ENCODE peak calls at places on chromosomes 1 and 21, in ten cellular contexts. One of them, this sample, is unnamed.
A peak's percentile ranks its signal among the peaks of the same experiment; 100 is the strongest.

GRCh38 chr21:45363921-45364463 is 41.0 kb upstream of the COL18A1 start:
- DNase-seq in CD8-positive, alpha-beta T cell: no peak
- DNase-seq in lower lobe of right lung: peak; percentile 59
- DNase-seq in caudate nucleus: peak; percentile 48
- DNase-seq in brain microvascular endothelial cell: peak; percentile 98
- DNase-seq in iPS DF 6.9: no peak
- DNase-seq in RWPE1: peak; percentile 93
- DNase-seq in naive thymus-derived CD4-positive, alpha-beta T cell: no peak
- DNase-seq in substantia nigra: peak; percentile 38
- DNase-seq in Peyer's patch: no peak
- DNase-seq in this sample: peak; percentile 95

GRCh38 chr1:221166162-221166500 is 286.9 kb downstream of the HLX start:
- DNase-seq in CD8-positive, alpha-beta T cell: no peak
- DNase-seq in lower lobe of right lung: no peak
- DNase-seq in caudate nucleus: no peak
- DNase-seq in brain microvascular endothelial cell: no peak
- DNase-seq in iPS DF 6.9: no peak
- DNase-seq in RWPE1: no peak
- DNase-seq in naive thymus-derived CD4-positive, alpha-beta T cell: no peak
- DNase-seq in substantia nigra: no peak
- DNase-seq in Peyer's patch: no peak
- DNase-seq in this sample: no peak

GRCh38 chr1:233609926-233610325 is 4.0 kb upstream of the KCNK1 start:
- DNase-seq in CD8-positive, alpha-beta T cell: no peak
- DNase-seq in lower lobe of right lung: no peak
- DNase-seq in caudate nucleus: no peak
- DNase-seq in brain microvascular endothelial cell: no peak
- DNase-seq in iPS DF 6.9: no peak
- DNase-seq in RWPE1: no peak
- DNase-seq in naive thymus-derived CD4-positive, alpha-beta T cell: no peak
- DNase-seq in substantia nigra: no peak
- DNase-seq in Peyer's patch: no peak
- DNase-seq in this sample: no peak

GRCh38 chr1:115139381-115139780 is 50.1 kb upstream of the TSPAN2 start:
- DNase-seq in CD8-positive, alpha-beta T cell: no peak
- DNase-seq in lower lobe of right lung: no peak
- DNase-seq in caudate nucleus: no peak
- DNase-seq in brain microvascular endothelial cell: no peak
- DNase-seq in iPS DF 6.9: no peak
- DNase-seq in RWPE1: no peak
- DNase-seq in naive thymus-derived CD4-positive, alpha-beta T cell: no peak
- DNase-seq in substantia nigra: no peak
- DNase-seq in Peyer's patch: no peak
- DNase-seq in this sample: no peak

GRCh38 chr1:200525167-200526123 is 95.1 kb downstream of the KIF14 start:
- DNase-seq in CD8-positive, alpha-beta T cell: no peak
- DNase-seq in lower lobe of right lung: no peak
- DNase-seq in caudate nucleus: no peak
- DNase-seq in brain microvascular endothelial cell: no peak
- DNase-seq in iPS DF 6.9: no peak
- DNase-seq in RWPE1: no peak
- DNase-seq in naive thymus-derived CD4-positive, alpha-beta T cell: no peak
- DNase-seq in substantia nigra: no peak
- DNase-seq in Peyer's patch: no peak
- DNase-seq in this sample: no peak

GRCh38 chr1:156476501-156477298 is 23.9 kb downstream of the MEF2D start:
- DNase-seq in CD8-positive, alpha-beta T cell: no peak
- DNase-seq in lower lobe of right lung: no peak
- DNase-seq in caudate nucleus: no peak
- DNase-seq in brain microvascular endothelial cell: peak; percentile 75
- DNase-seq in iPS DF 6.9: no peak
- DNase-seq in RWPE1: no peak
- DNase-seq in naive thymus-derived CD4-positive, alpha-beta T cell: no peak
- DNase-seq in substantia nigra: no peak
- DNase-seq in Peyer's patch: no peak
- DNase-seq in this sample: peak; percentile 88

GRCh38 chr21:42571391-42572150 is 57.9 kb downstream of the SLC37A1 start:
- DNase-seq in CD8-positive, alpha-beta T cell: no peak
- DNase-seq in lower lobe of right lung: peak; percentile 38
- DNase-seq in caudate nucleus: no peak
- DNase-seq in brain microvascular endothelial cell: no peak
- DNase-seq in iPS DF 6.9: no peak
- DNase-seq in RWPE1: no peak
- DNase-seq in naive thymus-derived CD4-positive, alpha-beta T cell: no peak
- DNase-seq in substantia nigra: no peak
- DNase-seq in Peyer's patch: peak; percentile 28
- DNase-seq in this sample: peak; percentile 45

GRCh38 chr1:225847610-225848009 is 34.6 kb downstream of the TMEM63A start:
- DNase-seq in CD8-positive, alpha-beta T cell: no peak
- DNase-seq in lower lobe of right lung: no peak
- DNase-seq in caudate nucleus: no peak
- DNase-seq in brain microvascular endothelial cell: no peak
- DNase-seq in iPS DF 6.9: no peak
- DNase-seq in RWPE1: no peak
- DNase-seq in naive thymus-derived CD4-positive, alpha-beta T cell: no peak
- DNase-seq in substantia nigra: no peak
- DNase-seq in Peyer's patch: peak; percentile 74
- DNase-seq in this sample: no peak

GRCh38 chr1:183126000-183126366 is 60.1 kb upstream of the LAMC2 start:
- DNase-seq in CD8-positive, alpha-beta T cell: no peak
- DNase-seq in lower lobe of right lung: no peak
- DNase-seq in caudate nucleus: no peak
- DNase-seq in brain microvascular endothelial cell: no peak
- DNase-seq in iPS DF 6.9: no peak
- DNase-seq in RWPE1: no peak
- DNase-seq in naive thymus-derived CD4-positive, alpha-beta T cell: no peak
- DNase-seq in substantia nigra: no peak
- DNase-seq in Peyer's patch: no peak
- DNase-seq in this sample: no peak

GRCh38 chr1:225875044-225875822 is 6.9 kb downstream of the TMEM63A start:
- DNase-seq in CD8-positive, alpha-beta T cell: no peak
- DNase-seq in lower lobe of right lung: peak; percentile 79
- DNase-seq in caudate nucleus: no peak
- DNase-seq in brain microvascular endothelial cell: no peak
- DNase-seq in iPS DF 6.9: no peak
- DNase-seq in RWPE1: peak; percentile 84
- DNase-seq in naive thymus-derived CD4-positive, alpha-beta T cell: no peak
- DNase-seq in substantia nigra: no peak
- DNase-seq in Peyer's patch: peak; percentile 80
- DNase-seq in this sample: no peak

GRCh38 chr1:208187499-208188041 is 56.6 kb downstream of the PLXNA2 start:
- DNase-seq in CD8-positive, alpha-beta T cell: no peak
- DNase-seq in lower lobe of right lung: no peak
- DNase-seq in caudate nucleus: no peak
- DNase-seq in brain microvascular endothelial cell: no peak
- DNase-seq in iPS DF 6.9: no peak
- DNase-seq in RWPE1: no peak
- DNase-seq in naive thymus-derived CD4-positive, alpha-beta T cell: no peak
- DNase-seq in substantia nigra: no peak
- DNase-seq in Peyer's patch: no peak
- DNase-seq in this sample: no peak

GRCh38 chr1:31523769-31524168 is 52.5 kb upstream of the TINAGL1 start:
- DNase-seq in CD8-positive, alpha-beta T cell: no peak
- DNase-seq in lower lobe of right lung: peak; percentile 90
- DNase-seq in caudate nucleus: no peak
- DNase-seq in brain microvascular endothelial cell: no peak
- DNase-seq in iPS DF 6.9: no peak
- DNase-seq in RWPE1: no peak
- DNase-seq in naive thymus-derived CD4-positive, alpha-beta T cell: no peak
- DNase-seq in substantia nigra: no peak
- DNase-seq in Peyer's patch: peak; percentile 63
- DNase-seq in this sample: peak; percentile 80

GRCh38 chr1:242203290-242203689 is 204.4 kb upstream of the MAP1LC3C start:
- DNase-seq in CD8-positive, alpha-beta T cell: no peak
- DNase-seq in lower lobe of right lung: no peak
- DNase-seq in caudate nucleus: no peak
- DNase-seq in brain microvascular endothelial cell: no peak
- DNase-seq in iPS DF 6.9: no peak
- DNase-seq in RWPE1: no peak
- DNase-seq in naive thymus-derived CD4-positive, alpha-beta T cell: no peak
- DNase-seq in substantia nigra: no peak
- DNase-seq in Peyer's patch: no peak
- DNase-seq in this sample: no peak
- H3K27ac ChIP-seq in CD8-positive, alpha-beta T cell: no peak overlapping the region
- H3K27ac ChIP-seq in lower lobe of right lung: no peak overlapping the region
- H3K27ac ChIP-seq in caudate nucleus: no peak overlapping the region
- H3K27ac ChIP-seq in brain microvascular endothelial cell: no peak overlapping the region
- H3K27ac ChIP-seq in iPS DF 6.9: no peak overlapping the region
- H3K27ac ChIP-seq in RWPE1: no peak overlapping the region
- H3K27ac ChIP-seq in naive thymus-derived CD4-positive, alpha-beta T cell: no peak overlapping the region
- H3K27ac ChIP-seq in substantia nigra: no peak overlapping the region
- H3K27ac ChIP-seq in Peyer's patch: no peak overlapping the region
- H3K27ac ChIP-seq in this sample: no peak overlapping the region

DNA sequence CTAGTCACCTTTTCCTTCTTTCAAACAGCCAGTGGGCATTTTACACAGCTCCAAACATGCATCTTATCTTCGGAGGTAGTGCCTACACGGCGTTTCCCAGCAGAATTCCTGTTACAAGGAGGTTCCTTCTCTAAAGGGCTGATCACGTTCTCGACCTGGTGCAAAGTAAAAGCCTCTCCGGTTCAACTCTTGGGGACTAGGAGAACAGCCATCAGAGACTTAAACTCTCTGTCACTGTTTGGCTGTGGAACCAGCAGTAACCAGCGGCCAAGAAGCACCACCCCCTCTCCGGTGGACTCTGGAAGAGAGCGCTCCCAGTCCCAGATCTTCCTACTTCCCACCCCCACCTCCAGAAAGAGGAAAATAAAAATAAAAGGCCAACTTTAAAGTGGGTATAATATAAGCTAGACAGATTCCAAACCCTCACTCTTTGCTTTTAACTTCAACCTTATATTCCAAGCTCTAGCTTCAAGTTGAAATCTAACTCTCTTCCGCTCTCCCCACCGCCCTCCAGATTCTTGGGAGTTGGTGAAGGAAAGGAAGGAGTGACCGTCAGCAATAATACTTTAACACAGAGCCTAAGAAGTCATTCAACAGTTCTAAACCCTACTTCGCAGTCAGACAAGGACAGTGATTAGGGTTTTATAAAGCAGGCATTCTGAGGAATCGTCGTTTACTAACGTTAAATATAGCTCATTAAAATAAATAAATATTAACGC is 2.9 kb downstream of the BRINP3 start:
- DNase-seq in CD8-positive, alpha-beta T cell: no peak
- DNase-seq in lower lobe of right lung: no peak
- DNase-seq in caudate nucleus: no peak
- DNase-seq in brain microvascular endothelial cell: no peak
- DNase-seq in iPS DF 6.9: no peak
- DNase-seq in RWPE1: no peak
- DNase-seq in naive thymus-derived CD4-positive, alpha-beta T cell: no peak
- DNase-seq in substantia nigra: no peak
- DNase-seq in Peyer's patch: peak; percentile 77
- DNase-seq in this sample: no peak
- H3K27ac ChIP-seq in CD8-positive, alpha-beta T cell: no peak overlapping the region
- H3K27ac ChIP-seq in lower lobe of right lung: no peak overlapping the region
- H3K27ac ChIP-seq in caudate nucleus: peak overlapping the region; percentile 31
- H3K27ac ChIP-seq in brain microvascular endothelial cell: no peak overlapping the region
- H3K27ac ChIP-seq in iPS DF 6.9: no peak overlapping the region
- H3K27ac ChIP-seq in RWPE1: no peak overlapping the region
- H3K27ac ChIP-seq in naive thymus-derived CD4-positive, alpha-beta T cell: no peak overlapping the region
- H3K27ac ChIP-seq in substantia nigra: no peak overlapping the region
- H3K27ac ChIP-seq in Peyer's patch: peak overlapping the region; percentile 83
- H3K27ac ChIP-seq in this sample: no peak overlapping the region

DNA sequence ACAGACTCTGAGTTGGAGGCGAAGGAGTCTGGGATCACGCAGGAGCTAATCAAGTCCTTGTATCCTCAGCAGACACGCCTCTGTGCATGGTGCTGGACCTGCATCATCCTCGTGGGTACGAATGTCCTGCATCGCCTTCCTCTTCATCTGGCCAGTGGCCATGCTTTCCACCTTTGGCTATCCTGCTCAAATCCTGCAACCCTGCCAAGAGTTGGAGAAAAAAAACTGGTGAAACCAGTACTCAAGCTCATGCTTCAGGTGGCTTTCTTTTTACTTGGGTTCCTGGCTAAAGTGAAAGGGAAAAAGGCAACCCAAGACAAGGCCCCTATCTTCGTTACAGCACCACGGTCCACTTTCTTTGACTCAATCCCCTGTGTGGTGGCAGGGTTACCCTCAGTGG is 8.9 kb downstream of the SETSIP start:
- DNase-seq in CD8-positive, alpha-beta T cell: no peak
- DNase-seq in lower lobe of right lung: no peak
- DNase-seq in caudate nucleus: no peak
- DNase-seq in brain microvascular endothelial cell: no peak
- DNase-seq in iPS DF 6.9: no peak
- DNase-seq in RWPE1: no peak
- DNase-seq in naive thymus-derived CD4-positive, alpha-beta T cell: no peak
- DNase-seq in substantia nigra: no peak
- DNase-seq in Peyer's patch: no peak
- DNase-seq in this sample: no peak
- H3K27ac ChIP-seq in CD8-positive, alpha-beta T cell: no peak overlapping the region
- H3K27ac ChIP-seq in lower lobe of right lung: no peak overlapping the region
- H3K27ac ChIP-seq in caudate nucleus: no peak overlapping the region
- H3K27ac ChIP-seq in brain microvascular endothelial cell: no peak overlapping the region
- H3K27ac ChIP-seq in iPS DF 6.9: no peak overlapping the region
- H3K27ac ChIP-seq in RWPE1: no peak overlapping the region
- H3K27ac ChIP-seq in naive thymus-derived CD4-positive, alpha-beta T cell: no peak overlapping the region
- H3K27ac ChIP-seq in substantia nigra: no peak overlapping the region
- H3K27ac ChIP-seq in Peyer's patch: no peak overlapping the region
- H3K27ac ChIP-seq in this sample: no peak overlapping the region

GRCh38 chr1:153698648-153699004 is 20.1 kb downstream of the NPR1 start:
- DNase-seq in CD8-positive, alpha-beta T cell: no peak
- DNase-seq in lower lobe of right lung: no peak
- DNase-seq in caudate nucleus: no peak
- DNase-seq in brain microvascular endothelial cell: no peak
- DNase-seq in iPS DF 6.9: no peak
- DNase-seq in RWPE1: no peak
- DNase-seq in naive thymus-derived CD4-positive, alpha-beta T cell: no peak
- DNase-seq in substantia nigra: no peak
- DNase-seq in Peyer's patch: no peak
- DNase-seq in this sample: no peak

GRCh38 chr1:153697873-153698647 is 19.6 kb downstream of the NPR1 start:
- DNase-seq in CD8-positive, alpha-beta T cell: no peak
- DNase-seq in lower lobe of right lung: peak; percentile 70
- DNase-seq in caudate nucleus: peak; percentile 69
- DNase-seq in brain microvascular endothelial cell: no peak
- DNase-seq in iPS DF 6.9: no peak
- DNase-seq in RWPE1: no peak
- DNase-seq in naive thymus-derived CD4-positive, alpha-beta T cell: no peak
- DNase-seq in substantia nigra: no peak
- DNase-seq in Peyer's patch: no peak
- DNase-seq in this sample: peak; percentile 81

GRCh38 chr1:153699116-153699515 is 20.6 kb downstream of the NPR1 start:
- DNase-seq in CD8-positive, alpha-beta T cell: no peak
- DNase-seq in lower lobe of right lung: no peak
- DNase-seq in caudate nucleus: no peak
- DNase-seq in brain microvascular endothelial cell: peak; percentile 16
- DNase-seq in iPS DF 6.9: no peak
- DNase-seq in RWPE1: peak; percentile 41
- DNase-seq in naive thymus-derived CD4-positive, alpha-beta T cell: no peak
- DNase-seq in substantia nigra: no peak
- DNase-seq in Peyer's patch: no peak
- DNase-seq in this sample: no peak

GRCh38 chr1:153697191-153697872 is 18.8 kb downstream of the NPR1 start:
- DNase-seq in CD8-positive, alpha-beta T cell: no peak
- DNase-seq in lower lobe of right lung: no peak
- DNase-seq in caudate nucleus: no peak
- DNase-seq in brain microvascular endothelial cell: no peak
- DNase-seq in iPS DF 6.9: no peak
- DNase-seq in RWPE1: peak; percentile 16
- DNase-seq in naive thymus-derived CD4-positive, alpha-beta T cell: no peak
- DNase-seq in substantia nigra: no peak
- DNase-seq in Peyer's patch: no peak
- DNase-seq in this sample: peak; percentile 82

GRCh38 chr1:153696741-153697140 is 18.3 kb downstream of the NPR1 start:
- DNase-seq in CD8-positive, alpha-beta T cell: no peak
- DNase-seq in lower lobe of right lung: no peak
- DNase-seq in caudate nucleus: no peak
- DNase-seq in brain microvascular endothelial cell: no peak
- DNase-seq in iPS DF 6.9: no peak
- DNase-seq in RWPE1: no peak
- DNase-seq in naive thymus-derived CD4-positive, alpha-beta T cell: no peak
- DNase-seq in substantia nigra: no peak
- DNase-seq in Peyer's patch: no peak
- DNase-seq in this sample: no peak
- H3K27ac ChIP-seq in CD8-positive, alpha-beta T cell: no peak overlapping the region
- H3K27ac ChIP-seq in lower lobe of right lung: peak overlapping the region; percentile 82
- H3K27ac ChIP-seq in caudate nucleus: no peak overlapping the region
- H3K27ac ChIP-seq in brain microvascular endothelial cell: no peak overlapping the region
- H3K27ac ChIP-seq in iPS DF 6.9: no peak overlapping the region
- H3K27ac ChIP-seq in RWPE1: no peak overlapping the region
- H3K27ac ChIP-seq in naive thymus-derived CD4-positive, alpha-beta T cell: no peak overlapping the region
- H3K27ac ChIP-seq in substantia nigra: no peak overlapping the region
- H3K27ac ChIP-seq in Peyer's patch: peak overlapping the region; percentile 84
- H3K27ac ChIP-seq in this sample: peak overlapping the region; percentile 83